ENCODE peak calls at places on chromosomes 7 and 10, in six cellular contexts. U, D, P, A, S and R are unnamed samples.

GRCh38 chr10:124162136-124162535 is 68.7 kb upstream of the CHST15 start:
- DNase-seq in A (no peak), P (no peak), S (no peak), U (no peak), D (no peak), R (no peak)

GRCh38 chr7:151062399-151063211 is 3.2 kb downstream of the SLC4A2 start:
- DNase-seq in A (no peak), S (no peak), U (peak; percentile 49), P (no peak), D (no peak), R (no peak)

GRCh38 chr7:113480537-113480936 is 362.2 kb upstream of the SMIM30 start:
- DNase-seq in S (no peak), D (no peak), P (no peak), U (no peak), A (no peak), R (no peak)

GRCh38 chr7:129840757-129841156 is 112.0 kb downstream of the UBE2H start:
- DNase-seq in S (no peak), U (no peak), D (no peak), A (no peak), P (no peak), R (no peak)

GRCh38 chr7:27188666-27189559 is 3.9 kb upstream of the HOXA11 start:
- DNase-seq in S (no peak), P (no peak), D (peak; percentile 63), A (no peak), U (peak; percentile 75), R (no peak)

GRCh38 chr7:48781783-48782182 is 142.6 kb upstream of the CDC14C start:
- DNase-seq in U (no peak), D (no peak), P (no peak), S (peak; percentile 9), A (no peak), R (no peak)

GRCh38 chr10:131269776-131270460 is 41.6 kb downstream of the TCERG1L start:
- DNase-seq in S (no peak), U (no peak), P (no peak), A (no peak), D (no peak), R (no peak)

GRCh38 chr10:107442035-107442505 is 277.6 kb upstream of the SORCS1 start:
- DNase-seq in U (no peak), A (no peak), S (peak; percentile 19), D (no peak), P (no peak), R (peak; percentile 15)

GRCh38 chr10:71627956-71628355 is 91.6 kb downstream of the C10orf105 start:
- DNase-seq in U (no peak), A (no peak), S (no peak), P (no peak), D (no peak), R (no peak)

GRCh38 chr10:7475954-7476353 is 65.1 kb upstream of the SFMBT2 start:
- DNase-seq in U (no peak), A (no peak), S (no peak), D (no peak), P (no peak), R (no peak)

GRCh38 chr10:86770412-86770960 is 14.1 kb downstream of the BMPR1A start:
- DNase-seq in U (no peak), P (no peak), A (no peak), D (no peak), S (no peak), R (no peak)

GRCh38 chr10:88195841-88196240 is 332.4 kb downstream of the PTEN start:
- DNase-seq in D (no peak), P (no peak), U (no peak), S (no peak), A (no peak), R (no peak)

GRCh38 chr7:149872419-149873073 is 1.2 kb upstream of the ATP6V0E2 start:
- DNase-seq in P (peak; percentile 39), S (no peak), A (no peak), U (peak; percentile 87), D (peak; percentile 83), R (peak; percentile 56)

GRCh38 chr10:92691042-92691590 is 1.4 kb downstream of the HHEX start:
- DNase-seq in S (no peak), P (no peak), D (no peak), U (no peak), A (no peak), R (no peak)

GRCh38 chr10:124721295-124722052 is 22.7 kb downstream of the FAM53B start:
- DNase-seq in A (no peak), S (no peak), U (no peak), D (peak; percentile 68), P (no peak), R (no peak)

GRCh38 chr10:102120987-102121738 is 995 bp upstream of the LDB1 start:
- DNase-seq in S (no peak), D (no peak), A (peak; percentile 16), U (peak; percentile 70), P (no peak), R (no peak)

GRCh38 chr7:40833541-40834234 is 698.9 kb downstream of the SUGCT start:
- DNase-seq in A (no peak), S (no peak), P (peak; percentile 40), U (peak; percentile 20), D (no peak), R (no peak)

GRCh38 chr10:122490786-122491680 is 29.7 kb downstream of the HTRA1 start:
- DNase-seq in A (peak; percentile 34), U (no peak), D (no peak), S (no peak), P (no peak), R (no peak)

GRCh38 chr10:109062371-109062770 is 860.9 kb downstream of the XPNPEP1 start:
- DNase-seq in A (no peak), S (peak; percentile 20), P (no peak), D (no peak), U (peak; percentile 17), R (no peak)

GRCh38 chr7:116353614-116354013 is 143.3 kb downstream of the TES start:
- DNase-seq in D (no peak), S (no peak), A (no peak), P (no peak), U (no peak), R (no peak)

GRCh38 chr10:28719789-28720436 is 42.6 kb downstream of the BAMBI start:
- DNase-seq in A (no peak), D (no peak), U (no peak), S (peak; percentile 18), P (no peak), R (no peak)

GRCh38 chr10:46309511-46310142 is 22.8 kb downstream of the ANTXRL start:
- DNase-seq in D (no peak), U (no peak), S (no peak), A (no peak), P (no peak), R (no peak)

GRCh38 chr10:11048707-11049296 is 31.1 kb downstream of the CELF2 start:
- DNase-seq in D (no peak), U (no peak), P (no peak), S (no peak), A (no peak), R (no peak)